ENCODE peak calls at places on chromosomes 11 and 22, in four cellular contexts. T is mesenchymal stem cell, H is H9, O is IMR-90. Y is an unnamed sample.

GRCh38 chr11:86484164-86484794 is 109.6 kb downstream of the CCDC81 start:
- DNase-seq in H (no peak), O (peak; percentile 100), T (peak; percentile 98), Y (peak; percentile 6)

GRCh38 chr11:108115495-108116140 is 5.7 kb upstream of the ACAT1 start:
- DNase-seq in O (peak; percentile 89), T (peak; percentile 89), H (peak; percentile 36), Y (no peak)

GRCh38 chr11:67345247-67345948 is 7.9 kb downstream of the POLD4 start:
- DNase-seq in T (no peak), H (no peak), O (no peak), Y (no peak)

GRCh38 chr22:29631725-29632124 is 28.3 kb downstream of the NF2 start:
- DNase-seq in T (no peak), O (no peak), H (no peak), Y (peak; percentile 75)

GRCh38 chr11:65403607-65404121 is 17.2 kb downstream of the FRMD8 start:
- DNase-seq in H (no peak), T (no peak), O (no peak), Y (no peak)

GRCh38 chr11:110366234-110366633 is 63.5 kb upstream of the FDX1 start:
- DNase-seq in T (peak; percentile 45), O (peak; percentile 28), H (no peak), Y (peak; percentile 39)

GRCh38 chr11:2940930-2941821 is 12.0 kb upstream of the PHLDA2 start:
- DNase-seq in T (no peak), H (no peak), O (no peak), Y (no peak)

GRCh38 chr22:40421082-40421350 is 50.6 kb downstream of the SGSM3 start:
- DNase-seq in H (no peak), T (no peak), O (no peak), Y (no peak)

GRCh38 chr11:114111369-114112042 is 52.0 kb downstream of the ZBTB16 start:
- DNase-seq in H (no peak), O (no peak), T (peak; percentile 21), Y (no peak)

GRCh38 chr22:20775342-20775895 is 1.5 kb downstream of the SERPIND1 start:
- DNase-seq in T (no peak), H (no peak), O (no peak), Y (no peak)

GRCh38 chr11:6828103-6828502 is 17.4 kb upstream of the OR10A5 start:
- DNase-seq in O (no peak), H (no peak), T (no peak), Y (no peak)

GRCh38 chr11:131027501-131027900 is 111.2 kb upstream of the SNX19 start:
- DNase-seq in T (peak; percentile 17), O (no peak), H (no peak), Y (no peak)

GRCh38 chr11:16603890-16604783 is 134.3 kb upstream of the C11orf58 start:
- DNase-seq in H (peak; percentile 45), O (peak; percentile 58), T (peak; percentile 72), Y (no peak)

GRCh38 chr11:75495749-75496641 is 29.7 kb downstream of the GDPD5 start:
- DNase-seq in O (no peak), H (peak; percentile 76), T (no peak), Y (no peak)
- H4K91ac ChIP-seq in O (no peak overlapping the region), H (no peak overlapping the region), T (no peak overlapping the region), Y (no peak overlapping the region)

DNA sequence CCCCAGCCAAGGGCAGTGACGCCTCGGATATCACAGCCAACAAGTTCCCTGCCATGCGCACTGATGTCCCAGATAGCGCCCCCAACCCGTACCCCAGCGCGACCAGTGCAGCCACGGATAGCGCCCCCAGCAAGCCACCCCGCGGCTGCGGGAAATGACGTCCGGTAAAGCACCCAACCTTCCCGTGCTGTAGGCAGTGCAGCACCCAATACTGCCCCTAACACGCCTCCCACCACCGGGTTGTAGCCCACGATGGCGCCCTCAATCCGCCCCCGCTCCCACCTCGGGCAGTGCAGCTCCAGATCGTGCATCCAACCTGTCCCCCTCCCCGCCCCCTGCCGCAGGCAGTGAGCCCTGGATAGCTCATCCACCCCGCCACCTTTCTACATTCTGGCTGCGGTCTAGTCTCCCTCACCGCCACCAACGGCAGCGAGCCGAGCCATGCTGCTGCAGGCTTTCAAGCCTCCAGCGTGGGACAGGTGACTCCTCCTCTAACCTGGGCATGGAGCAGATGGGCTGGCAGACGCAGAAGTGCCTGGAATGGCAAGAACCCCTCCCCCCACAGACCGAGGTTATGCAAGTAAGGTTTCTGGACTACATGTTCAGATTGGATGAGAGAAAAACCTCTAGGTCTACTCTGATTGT is 540 bp downstream of the RFPL2 start:
- DNase-seq in O (no peak), H (peak; percentile 66), T (no peak), Y (no peak)
- H2BK120ac ChIP-seq in O (no peak overlapping the region), H (no peak overlapping the region), T (no peak overlapping the region), Y (no peak overlapping the region)

DNA sequence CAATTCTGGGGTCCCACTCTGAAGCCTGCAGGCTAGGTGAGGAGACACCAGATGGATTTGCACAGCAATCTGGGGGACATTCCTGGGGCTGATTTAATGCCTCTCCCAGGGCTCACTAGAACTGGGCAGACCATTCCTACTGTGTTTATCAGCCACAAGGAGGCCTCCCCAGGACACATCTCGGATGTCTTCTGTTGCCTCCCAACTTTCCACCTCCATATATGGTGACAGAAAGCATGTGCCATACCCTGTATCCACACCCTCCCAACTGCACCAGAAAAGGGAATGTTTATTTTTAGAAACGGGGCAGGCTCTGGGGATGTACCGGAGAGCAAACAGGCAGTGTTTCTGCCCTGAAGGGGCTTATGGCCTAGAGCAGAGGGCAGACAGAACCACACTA is 181.8 kb downstream of the CSNK2A3 start:
- DNase-seq in O (peak; percentile 4), H (no peak), T (peak; percentile 67), Y (no peak)
- H4K91ac ChIP-seq in O (peak overlapping the region; percentile 58), H (no peak overlapping the region), T (no peak overlapping the region), Y (no peak overlapping the region)

DNA sequence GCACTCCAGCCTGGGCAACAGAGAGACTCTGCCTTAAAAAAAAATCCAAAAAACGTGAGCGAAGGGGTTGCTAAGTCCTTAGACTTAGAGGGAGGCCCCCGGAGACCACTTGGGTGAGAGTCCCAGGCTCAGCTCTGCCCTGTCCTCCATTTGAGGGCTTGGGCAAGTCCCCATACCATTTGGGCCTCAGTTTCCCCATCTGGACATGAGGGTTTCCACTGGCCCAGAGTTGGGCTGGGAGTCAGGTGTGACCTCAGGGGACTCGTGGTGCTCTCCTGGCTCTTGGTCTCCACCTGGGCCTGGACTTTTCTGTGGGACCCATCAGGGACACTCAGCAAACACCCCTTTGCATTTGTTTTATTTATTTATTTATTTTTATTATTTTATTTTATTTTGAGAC is 35.2 kb upstream of the CSNK1E start:
- DNase-seq in H (no peak), T (no peak), O (no peak), Y (no peak)
- H2BK120ac ChIP-seq in H (no peak overlapping the region), T (no peak overlapping the region), O (no peak overlapping the region), Y (no peak overlapping the region)

GRCh38 chr11:126499124-126499752 is 143.8 kb downstream of the ST3GAL4 start:
- DNase-seq in T (no peak), H (no peak), O (no peak), Y (no peak)
- H4K91ac ChIP-seq in T (no peak overlapping the region), H (no peak overlapping the region), O (no peak overlapping the region), Y (no peak overlapping the region)

GRCh38 chr11:23543651-23544216 is 683.5 kb upstream of the CCDC179 start:
- DNase-seq in O (no peak), T (no peak), H (no peak), Y (no peak)
- H2BK120ac ChIP-seq in O (peak overlapping the region; percentile 58), T (no peak overlapping the region), H (no peak overlapping the region), Y (no peak overlapping the region)

DNA sequence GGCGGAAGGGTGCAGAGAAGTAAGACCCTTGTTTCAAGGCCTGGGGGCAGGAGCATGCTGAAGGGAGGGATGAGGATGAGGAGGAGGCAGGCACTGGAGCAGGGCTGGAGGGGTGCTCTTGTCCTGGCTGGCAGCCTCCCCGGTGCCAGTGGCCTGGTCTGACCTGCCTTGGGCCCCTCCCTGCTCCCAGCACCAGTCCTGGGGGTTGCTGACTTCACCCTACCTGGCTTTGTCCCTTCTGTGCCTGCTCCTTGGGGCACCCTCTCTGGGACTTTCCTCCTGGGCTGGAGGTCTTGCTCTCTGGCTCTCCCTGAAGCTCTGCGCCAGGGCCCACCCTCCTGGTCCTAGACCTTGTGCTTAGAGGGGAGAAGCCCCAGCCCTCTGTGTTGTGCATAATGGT is 4.7 kb upstream of the FLRT1 start:
- DNase-seq in H (no peak), O (no peak), T (no peak), Y (no peak)
- H4K91ac ChIP-seq in H (no peak overlapping the region), O (no peak overlapping the region), T (no peak overlapping the region), Y (no peak overlapping the region)

Y was measured in trophoblast cell.